ENCODE peak calls at places on chromosomes 12 and 14, in seven cellular contexts. X, H, V, G, R, W and J are unnamed samples.
A peak's percentile ranks its signal among the peaks of the same experiment; 100 is the strongest.

GRCh38 chr14:85565862-85566296 is 35.9 kb downstream of the FLRT2 start:
- DNase-seq in X (no peak), G (peak; percentile 69), W (no peak), H (no peak), V (no peak), R (no peak), J (no peak)

GRCh38 chr12:113896194-113896593 is 69.9 kb downstream of the RBM19 start:
- DNase-seq in X (no peak), V (no peak), W (no peak), R (no peak), H (no peak), G (no peak), J (no peak)

GRCh38 chr12:107543841-107544240 is 141.8 kb upstream of the PWP1 start:
- DNase-seq in X (no peak), V (no peak), H (no peak), W (no peak), R (no peak), G (no peak), J (no peak)

GRCh38 chr12:67193705-67194104 is 75.5 kb upstream of the CAND1 start:
- DNase-seq in X (no peak), W (no peak), H (no peak), G (peak; percentile 23), R (no peak), V (no peak), J (no peak)

GRCh38 chr14:72643317-72643801 is 250.5 kb downstream of the DPF3 start:
- DNase-seq in W (no peak), R (no peak), V (no peak), H (no peak), G (peak; percentile 99), X (no peak), J (peak; percentile 97)

GRCh38 chr14:33692762-33693161 is 258.1 kb downstream of the EGLN3 start:
- DNase-seq in H (no peak), R (no peak), G (peak; percentile 24), V (no peak), W (no peak), X (no peak), J (no peak)

GRCh38 chr14:26841920-26842741 is 244.3 kb upstream of the NOVA1 start:
- DNase-seq in H (peak; percentile 66), V (peak; percentile 14), G (peak; percentile 60), R (no peak), W (no peak), X (no peak), J (peak; percentile 12)

GRCh38 chr14:100696017-100696416 is 30.7 kb upstream of the DLK1 start:
- DNase-seq in V (no peak), W (no peak), R (no peak), X (no peak), H (no peak), G (no peak), J (no peak)

GRCh38 chr14:44914849-44915248 is 46.9 kb downstream of the KLHL28 start:
- DNase-seq in H (no peak), R (no peak), X (no peak), V (no peak), G (peak; percentile 12), W (no peak), J (no peak)

GRCh38 chr14:35687335-35687939 is 121.7 kb downstream of the RALGAPA1 start:
- DNase-seq in V (peak; percentile 15), X (peak; percentile 26), H (no peak), W (peak; percentile 2), G (peak; percentile 68), R (no peak), J (peak; percentile 4)

GRCh38 chr14:26448181-26448855 is 149.5 kb downstream of the NOVA1 start:
- DNase-seq in G (no peak), R (no peak), W (no peak), X (no peak), V (no peak), H (no peak), J (no peak)

GRCh38 chr12:122042910-122043309 is 21.2 kb downstream of the BCL7A start:
- DNase-seq in V (no peak), R (no peak), W (no peak), X (no peak), G (no peak), H (no peak), J (no peak)

GRCh38 chr12:122023339-122024131 is 1.9 kb downstream of the BCL7A start:
- DNase-seq in R (no peak), V (peak; percentile 60), W (no peak), X (peak; percentile 42), G (peak; percentile 70), H (peak; percentile 76), J (no peak)

GRCh38 chr14:99260652-99261551 is 11.1 kb downstream of the BCL11B start:
- DNase-seq in G (no peak), V (no peak), H (no peak), R (no peak), X (no peak), W (no peak), J (no peak)
- TF ChIP-seq POLR2A in G (no peak), V (no peak), H (no peak), R (no peak), X (no peak), W (no peak), J (no peak)

GRCh38 chr12:53453953-53454640 is 2.2 kb downstream of the PCBP2 start:
- DNase-seq in V (no peak), G (no peak), X (no peak), W (no peak), R (no peak), H (no peak), J (no peak)
- TF ChIP-seq POLR2A in V (no peak), G (no peak), X (no peak), W (no peak), R (no peak), H (no peak), J (no peak)

DNA sequence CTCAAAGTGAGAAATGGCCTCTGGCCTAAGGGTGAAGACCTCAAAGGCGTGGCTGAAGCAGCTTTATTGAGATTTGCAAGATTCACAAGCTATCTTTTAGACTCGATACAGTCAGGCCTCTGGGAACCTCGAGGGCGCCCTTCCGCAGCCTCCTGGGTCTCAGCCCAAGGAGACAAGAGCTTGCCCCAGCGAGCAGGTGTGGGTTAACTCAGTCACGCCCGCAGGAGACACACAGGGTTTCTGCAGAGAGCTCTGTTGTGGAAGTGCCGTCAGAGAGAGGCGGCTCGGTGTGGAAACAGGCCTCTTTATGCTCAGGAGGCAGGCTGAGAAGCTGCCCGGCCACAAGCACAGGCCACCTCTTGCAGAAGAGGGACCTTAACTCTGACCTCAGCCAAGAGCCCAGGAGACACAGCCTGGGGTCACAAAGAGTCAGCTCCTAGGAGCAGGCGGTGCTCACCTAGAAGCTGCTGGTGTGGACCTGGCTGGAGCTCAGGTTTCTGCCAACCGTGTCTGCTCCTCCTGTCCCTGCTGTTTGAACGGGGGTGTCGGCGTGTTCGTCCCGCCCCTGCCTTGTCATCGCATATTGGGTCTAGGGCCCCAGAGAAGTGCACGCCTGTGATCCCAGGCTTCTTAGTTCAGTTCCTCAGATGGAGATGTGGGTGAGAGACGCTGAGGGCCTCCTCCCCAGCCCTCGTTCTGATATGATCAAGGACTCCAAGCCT is 42.1 kb upstream of the FBRSL1 start:
- DNase-seq in G (no peak), X (no peak), R (no peak), W (no peak), H (no peak), V (no peak), J (no peak)
- TF ChIP-seq POLR2A in G (no peak), X (no peak), R (no peak), W (no peak), H (no peak), V (no peak), J (no peak)

GRCh38 chr12:80935076-80935475 is 2.7 kb downstream of the LIN7A start:
- DNase-seq in X (no peak), R (no peak), V (no peak), H (no peak), G (no peak), W (no peak), J (no peak)
- TF ChIP-seq POLR2A in X (no peak), R (no peak), V (no peak), H (no peak), G (no peak), W (no peak), J (no peak)

GRCh38 chr14:103000291-103000921 is 56.9 kb downstream of the CDC42BPB start:
- DNase-seq in X (no peak), R (no peak), W (no peak), G (no peak), H (no peak), V (no peak), J (no peak)
- TF ChIP-seq POLR2A in X (no peak), R (no peak), W (no peak), G (no peak), H (no peak), V (no peak), J (no peak)

DNA sequence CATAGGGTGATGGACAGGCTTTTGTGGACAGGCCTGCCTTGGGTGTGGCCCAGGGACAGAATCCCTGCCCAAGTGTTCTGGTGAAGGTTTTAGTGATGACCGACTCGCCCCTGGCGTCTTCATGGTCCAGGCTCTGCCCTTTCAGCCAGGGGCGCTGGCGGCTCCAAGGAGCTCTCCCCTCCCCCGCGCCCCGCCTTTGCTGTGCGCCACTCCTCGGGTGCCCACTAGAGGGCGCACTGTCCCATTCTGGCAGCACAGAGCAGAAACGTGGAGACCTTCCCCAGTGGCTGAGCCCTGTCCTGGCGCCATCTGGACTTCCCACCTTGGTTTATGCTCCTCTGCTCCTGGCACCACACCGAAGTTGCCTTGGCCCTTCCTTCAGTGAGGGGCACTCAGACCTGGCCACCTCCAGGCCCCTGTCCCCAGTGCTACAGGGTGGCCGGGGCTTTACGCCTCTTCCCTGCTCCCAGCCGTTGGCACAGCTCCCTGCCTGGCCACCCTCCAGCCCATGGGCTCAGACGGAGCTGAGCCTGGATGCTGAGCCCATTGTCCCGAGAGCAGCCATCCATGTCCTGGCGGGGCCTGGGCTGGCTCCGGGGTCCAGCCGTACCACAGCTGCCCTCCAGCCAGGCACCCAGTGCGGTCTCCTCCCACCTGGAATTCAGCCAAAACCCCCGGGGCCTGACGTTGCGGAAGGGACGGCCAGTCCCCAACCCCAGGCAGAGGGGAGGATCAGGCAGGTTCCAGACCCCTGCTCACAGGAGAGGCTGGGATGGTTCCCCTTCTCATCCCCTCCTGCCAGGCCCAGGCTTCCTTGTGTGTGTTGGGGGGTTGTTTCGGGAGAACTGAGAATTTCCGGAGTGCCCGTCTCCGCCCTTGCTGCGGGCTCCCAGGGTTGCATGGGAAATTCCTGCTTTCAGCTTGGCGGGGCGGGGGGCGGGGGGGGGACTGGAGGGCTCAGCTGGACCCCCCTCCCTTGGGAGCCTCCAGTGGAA is 5.6 kb upstream of the CRIP1 start:
- DNase-seq in W (no peak), X (peak; percentile 55), G (peak; percentile 81), H (peak; percentile 94), R (peak; percentile 98), V (peak; percentile 92), J (peak; percentile 97)
- TF ChIP-seq POLR2A in W (no peak), X (peak; percentile 25), G (peak; percentile 78), H (peak; percentile 50), R (no peak), V (peak; percentile 42), J (peak; percentile 23)

GRCh38 chr14:55102141-55102547 is 26.9 kb upstream of the LGALS3 start:
- DNase-seq in V (peak; percentile 77), W (peak; percentile 99), H (peak; percentile 78), X (no peak), R (no peak), G (peak; percentile 96), J (peak; percentile 26)
- TF ChIP-seq POLR2A in V (peak; percentile 49), W (peak; percentile 64), H (peak; percentile 36), X (no peak), R (peak; percentile 47), G (peak; percentile 36), J (no peak)